ENCODE peak calls at places on chromosomes 16 and 17, in five cellular contexts. Q is A549, E is hepatocyte, Y is PC-3, A is HepG2. J is an unnamed sample.

GRCh38 chr17:74750327-74751069 is 2.1 kb downstream of the NHERF1 start:
- DNase-seq in Q (no peak), E (peak), Y (peak), A (peak), J (no peak)

GRCh38 chr17:34378664-34379101 is 15.7 kb upstream of the CCL1 start:
- DNase-seq in Q (no peak), E (no peak), Y (no peak), A (no peak), J (no peak)

GRCh38 chr17:1834378-1835149 is 4.8 kb downstream of the RPA1 start:
- DNase-seq in Q (no peak), E (no peak), Y (no peak), A (no peak), J (no peak)

GRCh38 chr17:43595466-43595865 is 49.3 kb upstream of the ETV4 start:
- DNase-seq in Q (no peak), E (no peak), Y (peak), A (no peak), J (no peak)

GRCh38 chr17:10875984-10876555 is 38.2 kb upstream of the PIRT start:
- DNase-seq in Q (peak), E (peak), Y (peak), A (peak), J (peak)

GRCh38 chr16:88382491-88383400 is at the start of gene ZNF469:
- DNase-seq in Q (peak), E (peak), Y (peak), A (no peak), J (no peak)

GRCh38 chr16:86899757-86900156 is 321.4 kb downstream of the FOXL1 start:
- DNase-seq in Q (peak), E (no peak), Y (peak), A (no peak), J (peak)

GRCh38 chr17:15264542-15264941 is 584 bp downstream of the PMP22 start:
- DNase-seq in Q (peak), E (no peak), Y (peak), A (no peak), J (no peak)

GRCh38 chr17:81019563-81020442 is 15.1 kb upstream of the BAIAP2 start:
- DNase-seq in Q (no peak), E (no peak), Y (no peak), A (no peak), J (no peak)

GRCh38 chr17:10021239-10021638 is 116.2 kb upstream of the RCVRN start:
- DNase-seq in Q (no peak), E (peak), Y (no peak), A (no peak), J (no peak)

GRCh38 chr17:68674271-68674925 is 73.2 kb upstream of the FAM20A start:
- DNase-seq in Q (no peak), E (no peak), Y (no peak), A (no peak), J (no peak)

GRCh38 chr16:78130083-78130608 is 30.7 kb downstream of the WWOX start:
- DNase-seq in Q (no peak), E (no peak), Y (no peak), A (no peak), J (no peak)

GRCh38 chr17:70137451-70138230 is 31.7 kb upstream of the KCNJ2 start:
- DNase-seq in Q (peak), E (peak), Y (peak), A (no peak), J (peak)

DNA sequence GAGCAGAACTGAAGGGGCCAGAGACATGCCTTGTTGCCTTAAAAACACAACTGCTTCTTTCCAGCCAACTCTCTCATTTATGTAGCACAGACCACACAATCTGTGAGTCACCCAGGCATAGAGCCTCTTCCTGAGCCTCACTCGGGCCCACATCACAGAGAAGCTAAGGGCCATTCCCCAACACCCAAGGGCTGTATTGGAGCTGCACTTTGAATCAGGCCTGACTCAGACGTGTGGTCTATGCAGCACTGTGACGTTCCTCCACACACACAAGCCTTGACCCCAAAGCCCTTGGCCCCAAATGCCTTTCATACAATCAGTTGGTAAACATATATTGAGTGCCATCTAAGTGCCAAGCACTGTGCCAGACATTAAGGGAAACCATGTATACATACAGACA is 308.9 kb upstream of the DYNLRB2 start:
- DNase-seq in Q (no peak), E (no peak), Y (no peak), A (peak), J (peak)
- H3K4me2 ChIP-seq in Q (no peak), E (no peak), Y (no peak), A (no peak), J (peak)

DNA sequence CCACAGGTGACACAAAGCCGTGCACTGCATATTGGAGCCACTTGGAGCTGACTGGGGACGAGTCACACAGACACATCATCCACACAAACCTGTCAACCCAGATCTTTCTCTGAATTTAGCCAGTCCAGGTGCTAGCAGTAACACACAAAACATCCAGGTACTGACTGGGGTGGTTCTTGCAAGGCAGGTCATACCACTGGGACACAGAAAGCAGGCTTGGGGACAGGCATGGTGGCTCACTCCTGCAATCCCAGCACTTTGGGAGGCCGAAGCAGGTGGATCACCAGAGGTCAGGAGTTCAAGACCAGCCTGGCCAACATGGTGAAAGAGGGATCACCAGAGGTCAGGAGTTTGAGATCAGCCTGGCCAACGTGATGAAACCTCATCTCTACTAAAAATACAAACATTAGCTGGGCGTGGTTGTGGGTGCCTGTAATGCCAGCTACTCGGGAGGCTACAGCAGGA is 14.9 kb downstream of the ENPP7 start:
- DNase-seq in Q (no peak), E (no peak), Y (peak), A (no peak), J (no peak)
- H3K4me2 ChIP-seq in Q (peak), E (no peak), Y (no peak), A (peak), J (no peak)

DNA sequence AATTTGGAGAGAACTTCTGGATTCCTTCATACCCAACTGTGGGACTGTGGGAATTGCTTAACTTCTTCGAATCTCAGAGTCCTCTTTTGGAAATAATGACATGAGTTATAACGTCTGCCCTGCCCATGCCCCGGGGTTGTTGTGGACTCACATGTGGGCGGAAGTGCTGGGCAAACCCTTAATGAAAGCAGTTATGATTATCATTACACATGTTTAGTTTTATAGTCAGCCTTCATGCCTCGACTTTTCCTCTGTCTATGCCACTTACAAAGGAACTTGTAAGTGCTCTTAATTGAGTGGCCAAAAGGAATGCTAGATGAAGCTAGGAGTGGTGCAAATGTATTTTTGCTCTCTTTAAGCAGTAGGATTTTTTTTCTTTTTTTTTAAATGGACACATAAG is 3.9 kb downstream of the KRT27 start:
- DNase-seq in Q (no peak), E (no peak), Y (no peak), A (no peak), J (no peak)
- H3K4me2 ChIP-seq in Q (no peak), E (no peak), Y (no peak), A (no peak), J (no peak)

DNA sequence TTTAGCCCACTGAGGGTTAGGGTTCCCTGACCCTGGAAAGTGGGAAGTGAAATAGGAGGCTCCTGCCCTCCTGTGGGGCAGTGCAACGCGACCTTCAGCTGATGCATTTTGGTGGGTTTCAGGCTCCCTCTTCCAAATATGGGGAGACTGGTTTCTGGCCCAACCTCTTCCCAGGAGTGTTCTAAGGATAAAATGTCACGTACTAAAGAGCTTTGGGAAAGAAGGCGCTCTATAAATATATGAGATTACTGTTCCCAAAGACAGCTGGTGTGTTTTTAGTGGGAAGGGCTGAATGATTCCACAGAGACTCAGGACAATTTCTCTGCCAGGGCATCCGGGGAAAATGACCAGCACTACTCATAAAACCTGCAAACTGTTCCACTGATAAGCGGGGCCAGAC is 9.8 kb downstream of the SLC35B1 start:
- DNase-seq in Q (no peak), E (no peak), Y (no peak), A (no peak), J (no peak)
- H3K4me2 ChIP-seq in Q (no peak), E (no peak), Y (no peak), A (no peak), J (no peak)